ENCODE peak calls at places on chromosomes 13 and 19, in eight cellular contexts. S is memory B cell; N is T-helper 9 cell; W is T-helper 17 cell; R is sigmoid colon; O is activated T-helper 2 cell treated with anti-CD3 and anti-CD28 coated beads, Interferon-gamma antibody, Interleukin-2, Interleukin-4, amounts not matched to agents 10 μg/mL and 5 μg/mL and 100 μg/mL, durations not matched to agents 14 hours and 24 hours and 36 hours; V is fibroblast of the conjunctiva; E is cardiac muscle cell. M is an unnamed sample.

GRCh38 chr13:33270906-33271538 is 14.5 kb downstream of the STARD13 start:
- DNase-seq in S (no peak), N (no peak), W (no peak), R (no peak), O (no peak), V (no peak), E (peak; percentile 62), M (no peak)

GRCh38 chr13:51282322-51282721 is 57.2 kb upstream of the SERPINE3 start:
- DNase-seq in S (no peak), N (no peak), W (no peak), R (peak; percentile 46), O (no peak), V (no peak), E (no peak), M (no peak)

GRCh38 chr19:9597027-9597426 is 12.7 kb upstream of the ZNF121 start:
- DNase-seq in S (no peak), N (no peak), W (no peak), R (no peak), O (no peak), V (peak; percentile 29), E (peak; percentile 73), M (no peak)

GRCh38 chr19:19384486-19384885 is 21.0 kb upstream of the GATAD2A start:
- DNase-seq in S (no peak), N (no peak), W (no peak), R (no peak), O (no peak), V (no peak), E (no peak), M (no peak)

GRCh38 chr13:112759053-112759452 is 69.2 kb downstream of the ATP11A start:
- DNase-seq in S (no peak), N (no peak), W (no peak), R (no peak), O (no peak), V (no peak), E (no peak), M (no peak)

GRCh38 chr13:22060187-22060586 is 389.3 kb downstream of the FGF9 start:
- DNase-seq in S (no peak), N (no peak), W (no peak), R (no peak), O (no peak), V (no peak), E (no peak), M (no peak)

GRCh38 chr19:48152552-48152951 is 17.6 kb downstream of the LIG1 start:
- DNase-seq in S (peak; percentile 65), N (peak; percentile 60), W (peak; percentile 38), R (peak; percentile 74), O (peak; percentile 40), V (peak; percentile 43), E (peak; percentile 68), M (peak; percentile 27)

GRCh38 chr13:111201304-111201940 is 86.3 kb downstream of the ARHGEF7 start:
- DNase-seq in S (no peak), N (no peak), W (no peak), R (no peak), O (no peak), V (no peak), E (no peak), M (no peak)

GRCh38 chr13:111043575-111043982 is 71.5 kb upstream of the ARHGEF7 start:
- DNase-seq in S (no peak), N (no peak), W (no peak), R (no peak), O (no peak), V (no peak), E (peak; percentile 62), M (no peak)

GRCh38 chr13:99860736-99861135 is 110.8 kb downstream of the ZIC5 start:
- DNase-seq in S (no peak), N (no peak), W (no peak), R (no peak), O (no peak), V (no peak), E (no peak), M (no peak)

GRCh38 chr13:30341815-30342570 is 34.6 kb upstream of the KATNAL1 start:
- DNase-seq in S (no peak), N (no peak), W (no peak), R (peak; percentile 97), O (no peak), V (peak; percentile 88), E (peak; percentile 87), M (no peak)

GRCh38 chr13:91292630-91293221 is 54.8 kb upstream of the MIR17HG start:
- DNase-seq in S (no peak), N (no peak), W (no peak), R (no peak), O (no peak), V (no peak), E (no peak), M (no peak)

GRCh38 chr19:28987177-28987576 is 225.8 kb downstream of the UQCRFS1 start:
- DNase-seq in S (no peak), N (no peak), W (no peak), R (no peak), O (no peak), V (no peak), E (no peak), M (no peak)

GRCh38 chr19:7505682-7506384 is 10.1 kb upstream of the ZNF358 start:
- DNase-seq in S (no peak), N (no peak), W (no peak), R (peak; percentile 64), O (no peak), V (no peak), E (no peak), M (no peak)

GRCh38 chr19:49554701-49555181 is 25.6 kb downstream of the NOSIP start:
- DNase-seq in S (no peak), N (peak; percentile 32), W (peak; percentile 41), R (no peak), O (peak; percentile 48), V (no peak), E (peak; percentile 19), M (no peak)

GRCh38 chr13:24076124-24076523 is 84.4 kb upstream of the SPATA13 start:
- DNase-seq in S (no peak), N (no peak), W (no peak), R (no peak), O (no peak), V (no peak), E (no peak), M (no peak)

GRCh38 chr19:11378319-11379189 is 4.1 kb downstream of the SWSAP1 start:
- DNase-seq in S (no peak), N (no peak), W (no peak), R (no peak), O (no peak), V (peak; percentile 57), E (peak; percentile 45), M (no peak)

GRCh38 chr19:21483589-21484170 is 21.7 kb upstream of the ZNF429 start:
- DNase-seq in S (peak; percentile 46), N (peak; percentile 59), W (peak; percentile 33), R (peak; percentile 76), O (peak; percentile 15), V (no peak), E (peak; percentile 16), M (peak; percentile 17)

M was measured in naive B cell.